ENCODE peak calls at places on chromosomes 3 and 15, in eight cellular contexts. K is GM23248; D is cardiac muscle cell; R is kidney epithelial cell; Y is PC-9; S is lower lobe of right lung; B is H7; C is CD8-positive, alpha-beta memory T cell. M is an unnamed sample.

GRCh38 chr3:48661501-48662139 is 1.1 kb downstream of the CELSR3 start:
- DNase-seq in K (peak; percentile 62), C (peak; percentile 69), D (peak; percentile 88), B (peak; percentile 99), R (peak; percentile 9), S (peak; percentile 74), Y (peak; percentile 41), M (no peak)

GRCh38 chr3:42340466-42340865 is 69.9 kb downstream of the LYZL4 start:
- DNase-seq in R (no peak), D (no peak), C (no peak), K (no peak), Y (no peak), B (no peak), S (no peak), M (no peak)

GRCh38 chr3:152696962-152697361 is 138.0 kb upstream of the P2RY1 start:
- DNase-seq in Y (no peak), S (no peak), R (no peak), K (no peak), D (no peak), C (no peak), B (no peak), M (no peak)

GRCh38 chr3:126530171-126531050 is 6.5 kb downstream of the CHST13 start:
- DNase-seq in C (no peak), B (peak; percentile 73), Y (no peak), S (peak; percentile 80), K (no peak), R (no peak), D (no peak), M (no peak)

GRCh38 chr3:4419386-4419785 is 47.7 kb downstream of the SUMF1 start:
- DNase-seq in K (no peak), R (no peak), B (no peak), Y (no peak), S (no peak), C (no peak), D (no peak), M (no peak)

GRCh38 chr3:187186801-187187421 is 10.4 kb upstream of the RTP1 start:
- DNase-seq in S (peak; percentile 50), Y (peak; percentile 98), B (no peak), D (peak; percentile 67), R (peak; percentile 21), K (peak; percentile 88), C (no peak), M (no peak)

GRCh38 chr3:107644631-107645030 is 121.9 kb downstream of the BBX start:
- DNase-seq in Y (no peak), R (no peak), C (no peak), S (no peak), B (no peak), K (peak; percentile 72), D (no peak), M (no peak)

GRCh38 chr3:154421067-154421466 is 8.9 kb downstream of the GPR149 start:
- DNase-seq in D (peak; percentile 66), Y (no peak), C (no peak), K (peak; percentile 28), R (no peak), S (no peak), B (no peak), M (no peak)

GRCh38 chr3:34675383-34676120 is 877.1 kb downstream of the PDCD6IP start:
- DNase-seq in B (no peak), Y (no peak), K (no peak), R (peak; percentile 2), D (no peak), S (no peak), C (no peak), M (no peak)

GRCh38 chr3:103295974-103296570 is 861.3 kb downstream of the ZPLD1 start:
- DNase-seq in K (peak; percentile 3), Y (no peak), C (no peak), B (peak; percentile 5), R (no peak), S (no peak), D (peak; percentile 23), M (no peak)

GRCh38 chr3:8768364-8769087 is 887 bp downstream of the OXTR start:
- DNase-seq in B (peak; percentile 73), D (no peak), K (peak; percentile 55), R (no peak), C (no peak), S (no peak), Y (no peak), M (no peak)

GRCh38 chr15:92907880-92908279 is 7.8 kb downstream of the CHD2 start:
- DNase-seq in S (no peak), K (peak; percentile 97), R (peak; percentile 82), Y (no peak), C (no peak), D (no peak), B (no peak), M (no peak)

GRCh38 chr3:133472242-133472641 is 72.4 kb downstream of the BFSP2 start:
- DNase-seq in B (peak; percentile 77), K (no peak), D (peak; percentile 58), C (no peak), S (no peak), Y (no peak), R (no peak), M (no peak)

GRCh38 chr3:197680955-197681521 is 55.7 kb downstream of the RUBCN start:
- DNase-seq in D (no peak), Y (no peak), C (no peak), S (no peak), K (no peak), B (peak; percentile 79), R (no peak), M (no peak)

GRCh38 chr3:125313060-125313635 is 62.0 kb downstream of the ZNF148 start:
- DNase-seq in S (no peak), K (peak; percentile 85), Y (no peak), B (no peak), D (no peak), C (no peak), R (no peak), M (no peak)

GRCh38 chr3:187288176-187288893 is 3.2 kb downstream of the MASP1 start:
- DNase-seq in C (no peak), K (peak; percentile 49), Y (no peak), S (no peak), B (no peak), D (no peak), R (no peak), M (no peak)

GRCh38 chr3:128492353-128493220 is at the start of gene GATA2:
- DNase-seq in Y (no peak), K (peak; percentile 59), S (no peak), B (peak; percentile 82), C (no peak), R (no peak), D (peak; percentile 68), M (no peak)

GRCh38 chr3:32817195-32817560 is 619 bp upstream of the TRIM71 start:
- DNase-seq in D (peak; percentile 69), S (no peak), K (no peak), C (no peak), Y (no peak), R (no peak), B (peak; percentile 81), M (no peak)

GRCh38 chr3:50241163-50241562 is 5.2 kb downstream of the GNAI2 start:
- DNase-seq in B (peak; percentile 95), R (no peak), K (peak; percentile 17), D (peak; percentile 71), S (no peak), C (no peak), Y (no peak), M (no peak)

GRCh38 chr3:88713233-88713691 is 394.2 kb upstream of the EPHA3 start:
- DNase-seq in Y (no peak), B (no peak), S (no peak), K (no peak), C (no peak), R (peak; percentile 10), D (no peak), M (peak; percentile 33)

GRCh38 chr15:31953573-31953972 is 76.7 kb upstream of the CHRNA7 start:
- DNase-seq in D (no peak), Y (no peak), R (no peak), C (no peak), K (no peak), S (no peak), B (peak; percentile 35), M (no peak)
- H3K4me3 ChIP-seq in D (no peak overlapping the region), Y (no peak overlapping the region), R (no peak overlapping the region), C (no peak overlapping the region), K (no peak overlapping the region), S (no peak overlapping the region), B (no peak overlapping the region), M (no peak overlapping the region)

GRCh38 chr3:72171461-72171860 is 386.5 kb upstream of the PROK2 start:
- DNase-seq in B (no peak), D (no peak), S (no peak), C (no peak), Y (no peak), R (no peak), K (peak; percentile 76), M (no peak)

GRCh38 chr3:72165808-72166207 is 380.9 kb upstream of the PROK2 start:
- DNase-seq in Y (no peak), C (no peak), B (no peak), R (no peak), S (no peak), K (no peak), D (no peak), M (no peak)

GRCh38 chr3:72171946-72172345 is 387.0 kb upstream of the PROK2 start:
- DNase-seq in Y (no peak), D (no peak), C (no peak), S (no peak), R (no peak), B (no peak), K (peak; percentile 17), M (no peak)

GRCh38 chr3:72169120-72169519 is 384.2 kb upstream of the PROK2 start:
- DNase-seq in R (no peak), K (no peak), B (no peak), Y (no peak), S (no peak), D (no peak), C (no peak), M (no peak)

GRCh38 chr3:72169561-72170472 is 384.9 kb upstream of the PROK2 start:
- DNase-seq in D (no peak), S (no peak), K (no peak), Y (no peak), C (no peak), B (no peak), R (no peak), M (no peak)
- H3K4me3 ChIP-seq in D (no peak overlapping the region), S (no peak overlapping the region), K (no peak overlapping the region), Y (no peak overlapping the region), C (no peak overlapping the region), B (no peak overlapping the region), R (no peak overlapping the region), M (no peak overlapping the region)

GRCh38 chr3:115624029-115624645 is 827 bp downstream of the GAP43 start:
- DNase-seq in Y (no peak), K (no peak), D (no peak), S (no peak), C (no peak), R (no peak), B (peak; percentile 2), M (no peak)
- H3K4me3 ChIP-seq in Y (no peak overlapping the region), K (peak overlapping the region; percentile 78), D (peak overlapping the region; percentile 29), S (no peak overlapping the region), C (no peak overlapping the region), R (no peak overlapping the region), B (peak overlapping the region; percentile 82), M (no peak overlapping the region)

DNA sequence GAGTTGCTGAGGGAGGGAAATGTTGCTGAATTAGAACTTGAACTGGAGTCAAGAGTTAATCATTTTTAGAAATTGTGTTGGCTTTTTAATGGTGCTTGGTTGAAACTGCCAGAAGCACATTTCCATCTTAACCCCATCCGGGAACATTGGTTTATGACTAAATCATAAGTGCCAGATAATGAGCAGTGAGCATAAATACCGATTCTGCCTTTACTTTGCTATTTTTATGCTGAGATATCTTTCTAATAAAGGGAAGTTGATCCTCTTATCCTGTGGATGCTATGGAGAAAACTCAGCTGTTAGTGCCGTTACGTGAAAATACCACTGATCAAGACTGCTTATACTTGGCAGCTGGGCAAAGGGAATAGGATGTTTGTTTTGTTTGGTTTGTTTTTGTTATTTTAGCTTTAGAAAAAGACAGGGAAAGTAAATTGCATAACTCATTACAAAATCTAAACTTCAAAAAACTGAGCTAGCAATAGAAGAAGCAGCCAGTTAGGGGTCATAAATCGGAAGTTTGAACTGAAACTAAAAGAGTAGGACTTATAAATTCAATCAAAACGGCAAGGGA is 813.1 kb downstream of the NAALADL2 start:
- DNase-seq in Y (no peak), D (no peak), B (no peak), R (no peak), S (no peak), C (no peak), K (peak; percentile 43), M (no peak)
- H3K4me3 ChIP-seq in Y (no peak overlapping the region), D (no peak overlapping the region), B (no peak overlapping the region), R (peak overlapping the region; percentile 27), S (peak overlapping the region; percentile 6), C (no peak overlapping the region), K (peak overlapping the region; percentile 70), M (peak overlapping the region; percentile 17)